ENCODE peak calls at places on chromosome 6, in ten cellular contexts. M is lung microvascular endothelial cell; C is NCI-H748 treated with DMSO at 0.1 percent for 48 hours; K is H9; O is ovary; D is activated T-cell treated with anti-CD3 and anti-CD28 coated beads, Interleukin-2, amount 50 U/mL, for 4 hours; G is cardiac muscle cell; Q is WTC11; I is aorta; V is activated T-helper 1 cell treated with Interleukin-2 at 50 U/mL for 16 hours. J is an unnamed sample.

GRCh38 chr6:73604020-73604419 is 49.8 kb downstream of the SLC17A5 start:
- DNase-seq in D (no peak), O (no peak), K (no peak), Q (no peak), V (no peak), G (peak; percentile 38), M (no peak), C (no peak), I (no peak), J (no peak)

GRCh38 chr6:28486533-28486932 is 29.1 kb downstream of the GPX6 start:
- DNase-seq in V (no peak), K (no peak), Q (no peak), M (no peak), D (no peak), C (no peak), I (no peak), O (no peak), G (no peak), J (no peak)

GRCh38 chr6:33290459-33290858 is 1.1 kb downstream of the PFDN6 start:
- DNase-seq in V (no peak), M (no peak), G (no peak), O (no peak), K (no peak), Q (no peak), D (no peak), I (no peak), C (no peak), J (no peak)

GRCh38 chr6:142886431-142887170 is 58.4 kb downstream of the HIVEP2 start:
- DNase-seq in V (no peak), D (no peak), O (no peak), C (no peak), I (no peak), Q (no peak), K (no peak), M (peak; percentile 79), G (peak; percentile 50), J (no peak)

GRCh38 chr6:79173378-79173777 is 61.1 kb downstream of the HMGN3 start:
- DNase-seq in I (no peak), M (no peak), Q (no peak), C (no peak), V (no peak), K (no peak), O (no peak), D (no peak), G (no peak), J (no peak)

GRCh38 chr6:28078836-28079235 is 1.5 kb upstream of the ZNF165 start:
- DNase-seq in Q (no peak), O (no peak), I (no peak), K (no peak), G (no peak), M (no peak), V (no peak), D (no peak), C (no peak), J (no peak)

GRCh38 chr6:119950681-119951080 is 601.1 kb upstream of the MAN1A1 start:
- DNase-seq in O (no peak), I (no peak), K (no peak), M (no peak), C (no peak), D (no peak), V (no peak), Q (no peak), G (no peak), J (no peak)

GRCh38 chr6:160494576-160494975 is 146.4 kb downstream of the SLC22A3 start:
- DNase-seq in M (no peak), I (no peak), K (no peak), G (no peak), D (no peak), V (no peak), Q (no peak), O (no peak), C (no peak), J (no peak)

GRCh38 chr6:4928426-4928825 is 75.4 kb downstream of the RPP40 start:
- DNase-seq in V (no peak), C (no peak), M (no peak), I (no peak), K (no peak), O (no peak), G (no peak), D (no peak), Q (no peak), J (peak; percentile 47)

GRCh38 chr6:133333852-133334251 is 92.7 kb downstream of the EYA4 start:
- DNase-seq in V (no peak), Q (no peak), K (no peak), I (no peak), O (no peak), M (no peak), C (no peak), D (no peak), G (no peak), J (no peak)

GRCh38 chr6:166673309-166673708 is 46.3 kb upstream of the RPS6KA2 start:
- DNase-seq in O (no peak), Q (no peak), M (no peak), I (no peak), K (no peak), D (no peak), C (no peak), V (no peak), G (no peak), J (no peak)

GRCh38 chr6:136037246-136037884 is 185.9 kb downstream of the PDE7B start:
- DNase-seq in G (no peak), O (peak; percentile 37), Q (no peak), K (no peak), C (no peak), D (no peak), V (no peak), I (no peak), M (peak; percentile 31), J (no peak)

GRCh38 chr6:95819939-95820338 is 195.8 kb upstream of the FUT9 start:
- DNase-seq in Q (peak; percentile 28), V (no peak), C (no peak), K (peak; percentile 37), O (no peak), I (no peak), D (no peak), M (no peak), G (no peak), J (no peak)

GRCh38 chr6:133707456-133707855 is 181.5 kb upstream of the TCF21 start:
- DNase-seq in D (no peak), V (no peak), M (no peak), G (no peak), C (no peak), Q (no peak), O (no peak), K (no peak), I (no peak), J (no peak)

GRCh38 chr6:35640017-35640664 is 48.6 kb downstream of the FKBP5 start:
- DNase-seq in K (no peak), I (no peak), O (no peak), C (no peak), G (no peak), Q (no peak), V (no peak), D (no peak), M (no peak), J (peak; percentile 12)

GRCh38 chr6:84652356-84653026 is 111.9 kb downstream of the TBX18 start:
- DNase-seq in I (no peak), C (no peak), Q (no peak), V (no peak), M (peak; percentile 92), K (no peak), G (no peak), O (no peak), D (no peak), J (peak; percentile 61)

GRCh38 chr6:117404548-117404947 is 21.2 kb downstream of the ROS1 start:
- DNase-seq in G (no peak), C (no peak), V (no peak), O (no peak), I (no peak), K (no peak), Q (no peak), M (peak; percentile 13), D (no peak), J (no peak)

GRCh38 chr6:43183441-43183840 is 1.4 kb downstream of the CUL9 start:
- DNase-seq in O (no peak), M (no peak), D (no peak), G (no peak), K (no peak), V (no peak), Q (no peak), I (no peak), C (no peak), J (no peak)

GRCh38 chr6:134503542-134504281 is 185.8 kb upstream of the SGK1 start:
- DNase-seq in D (no peak), G (no peak), M (no peak), Q (no peak), K (no peak), V (no peak), I (no peak), C (no peak), O (no peak), J (no peak)

GRCh38 chr6:156450421-156450820 is 326.8 kb upstream of the ARID1B start:
- DNase-seq in K (no peak), D (no peak), V (no peak), G (no peak), I (no peak), O (no peak), C (no peak), M (no peak), Q (no peak), J (no peak)

GRCh38 chr6:110357298-110357695 is 852 bp downstream of the METTL24 start:
- DNase-seq in O (peak; percentile 44), C (peak; percentile 53), M (no peak), D (no peak), V (no peak), I (no peak), K (no peak), Q (no peak), G (no peak), J (no peak)

GRCh38 chr6:90003069-90003800 is 109.0 kb downstream of the GJA10 start:
- DNase-seq in I (no peak), V (no peak), M (no peak), O (no peak), Q (no peak), D (no peak), G (no peak), C (no peak), K (no peak), J (no peak)

GRCh38 chr6:166562726-166563125 is 23.8 kb downstream of the RAMACL start:
- DNase-seq in V (no peak), K (no peak), I (no peak), C (no peak), M (no peak), D (no peak), Q (no peak), O (no peak), G (no peak), J (no peak)

GRCh38 chr6:112199001-112199403 is 55.4 kb downstream of the LAMA4 start:
- DNase-seq in I (no peak), D (no peak), O (no peak), K (peak; percentile 38), C (no peak), G (peak; percentile 58), Q (no peak), V (no peak), M (no peak), J (no peak)

GRCh38 chr6:33927551-33927950 is 123.7 kb upstream of the MLN start:
- DNase-seq in C (no peak), K (no peak), G (no peak), V (no peak), I (no peak), M (no peak), O (peak; percentile 27), D (no peak), Q (no peak), J (peak; percentile 38)

GRCh38 chr6:33670971-33671370 is 40.5 kb downstream of the UQCC2 start:
- DNase-seq in I (no peak), M (no peak), G (no peak), D (no peak), O (no peak), V (no peak), Q (peak; percentile 80), C (no peak), K (peak; percentile 70), J (no peak)

GRCh38 chr6:126170433-126170832 is 169.5 kb upstream of the CENPW start:
- DNase-seq in C (no peak), Q (no peak), G (no peak), M (no peak), I (no peak), K (no peak), V (no peak), O (no peak), D (no peak), J (no peak)

GRCh38 chr6:129239825-129240491 is 357.0 kb downstream of the LAMA2 start:
- DNase-seq in D (no peak), C (no peak), K (no peak), G (no peak), V (no peak), I (no peak), Q (no peak), M (no peak), O (no peak), J (no peak)

J was measured in kidney epithelial cell.